ENCODE peak calls at places on chromosomes 6 and 20, in five cellular contexts. One of them, this sample, is unnamed.
A peak's percentile ranks its signal among the peaks of the same experiment; 100 is the strongest.

GRCh38 chr6:16821834-16822264 is 60.6 kb upstream of the ATXN1 start:
- DNase-seq in adrenal gland: no peak
- DNase-seq in small intestine: peak; percentile 31
- DNase-seq in upper lobe of right lung: no peak
- DNase-seq in left lung: no peak
- DNase-seq in this sample: no peak

GRCh38 chr20:50666709-50667310 is 24.5 kb downstream of the RIPOR3 start:
- DNase-seq in adrenal gland: no peak
- DNase-seq in small intestine: no peak
- DNase-seq in upper lobe of right lung: no peak
- DNase-seq in left lung: no peak
- DNase-seq in this sample: no peak

GRCh38 chr6:168088161-168089106 is 9.4 kb upstream of the FRMD1 start:
- DNase-seq in adrenal gland: peak; percentile 62
- DNase-seq in small intestine: peak; percentile 87
- DNase-seq in upper lobe of right lung: no peak
- DNase-seq in left lung: peak; percentile 65
- DNase-seq in this sample: peak; percentile 14

GRCh38 chr6:31763617-31763940 is 1.1 kb downstream of the SAPCD1 start:
- DNase-seq in adrenal gland: no peak
- DNase-seq in small intestine: peak; percentile 43
- DNase-seq in upper lobe of right lung: no peak
- DNase-seq in left lung: no peak
- DNase-seq in this sample: peak; percentile 47

GRCh38 chr6:79431469-79431868 is 105.8 kb downstream of the LCA5 start:
- DNase-seq in adrenal gland: no peak
- DNase-seq in small intestine: no peak
- DNase-seq in upper lobe of right lung: no peak
- DNase-seq in left lung: no peak
- DNase-seq in this sample: no peak

GRCh38 chr6:19663479-19663878 is 173.7 kb upstream of the ID4 start:
- DNase-seq in adrenal gland: no peak
- DNase-seq in small intestine: no peak
- DNase-seq in upper lobe of right lung: no peak
- DNase-seq in left lung: no peak
- DNase-seq in this sample: no peak

GRCh38 chr6:11096109-11096508 is 2.5 kb downstream of the SMIM13 start:
- DNase-seq in adrenal gland: no peak
- DNase-seq in small intestine: peak; percentile 69
- DNase-seq in upper lobe of right lung: no peak
- DNase-seq in left lung: no peak
- DNase-seq in this sample: peak; percentile 63

GRCh38 chr20:20002101-20002998 is 14.8 kb upstream of the NAA20 start:
- DNase-seq in adrenal gland: peak; percentile 51
- DNase-seq in small intestine: no peak
- DNase-seq in upper lobe of right lung: no peak
- DNase-seq in left lung: no peak
- DNase-seq in this sample: no peak

GRCh38 chr20:25280574-25281535 is 33.0 kb downstream of the PYGB start:
- DNase-seq in adrenal gland: peak; percentile 50
- DNase-seq in small intestine: no peak
- DNase-seq in upper lobe of right lung: peak; percentile 52
- DNase-seq in left lung: peak; percentile 78
- DNase-seq in this sample: no peak

GRCh38 chr6:52517502-52518278 is 59.2 kb downstream of the TRAM2 start:
- DNase-seq in adrenal gland: peak; percentile 95
- DNase-seq in small intestine: peak; percentile 85
- DNase-seq in upper lobe of right lung: no peak
- DNase-seq in left lung: no peak
- DNase-seq in this sample: peak; percentile 97

GRCh38 chr6:89357390-89357789 is 4.9 kb upstream of the UBE2J1 start:
- DNase-seq in adrenal gland: no peak
- DNase-seq in small intestine: peak; percentile 30
- DNase-seq in upper lobe of right lung: no peak
- DNase-seq in left lung: no peak
- DNase-seq in this sample: no peak

GRCh38 chr6:30769088-30769852 is 24.9 kb upstream of the IER3 start:
- DNase-seq in adrenal gland: peak; percentile 91
- DNase-seq in small intestine: peak; percentile 56
- DNase-seq in upper lobe of right lung: peak; percentile 80
- DNase-seq in left lung: peak; percentile 84
- DNase-seq in this sample: peak; percentile 93

GRCh38 chr6:36979343-36979742 is 6.7 kb downstream of the MTCH1 start:
- DNase-seq in adrenal gland: peak; percentile 81
- DNase-seq in small intestine: peak; percentile 52
- DNase-seq in upper lobe of right lung: peak; percentile 65
- DNase-seq in left lung: no peak
- DNase-seq in this sample: peak; percentile 84

GRCh38 chr6:117078624-117079023 is 186.7 kb upstream of the VGLL2 start:
- DNase-seq in adrenal gland: no peak
- DNase-seq in small intestine: peak; percentile 2
- DNase-seq in upper lobe of right lung: no peak
- DNase-seq in left lung: no peak
- DNase-seq in this sample: no peak

GRCh38 chr20:3670511-3670910 is 7.3 kb upstream of the GFRA4 start:
- DNase-seq in adrenal gland: no peak
- DNase-seq in small intestine: no peak
- DNase-seq in upper lobe of right lung: no peak
- DNase-seq in left lung: no peak
- DNase-seq in this sample: peak; percentile 31

GRCh38 chr6:30898750-30899360 is 9.2 kb upstream of the GTF2H4 start:
- DNase-seq in adrenal gland: no peak
- DNase-seq in small intestine: no peak
- DNase-seq in upper lobe of right lung: peak; percentile 52
- DNase-seq in left lung: no peak
- DNase-seq in this sample: no peak

DNA sequence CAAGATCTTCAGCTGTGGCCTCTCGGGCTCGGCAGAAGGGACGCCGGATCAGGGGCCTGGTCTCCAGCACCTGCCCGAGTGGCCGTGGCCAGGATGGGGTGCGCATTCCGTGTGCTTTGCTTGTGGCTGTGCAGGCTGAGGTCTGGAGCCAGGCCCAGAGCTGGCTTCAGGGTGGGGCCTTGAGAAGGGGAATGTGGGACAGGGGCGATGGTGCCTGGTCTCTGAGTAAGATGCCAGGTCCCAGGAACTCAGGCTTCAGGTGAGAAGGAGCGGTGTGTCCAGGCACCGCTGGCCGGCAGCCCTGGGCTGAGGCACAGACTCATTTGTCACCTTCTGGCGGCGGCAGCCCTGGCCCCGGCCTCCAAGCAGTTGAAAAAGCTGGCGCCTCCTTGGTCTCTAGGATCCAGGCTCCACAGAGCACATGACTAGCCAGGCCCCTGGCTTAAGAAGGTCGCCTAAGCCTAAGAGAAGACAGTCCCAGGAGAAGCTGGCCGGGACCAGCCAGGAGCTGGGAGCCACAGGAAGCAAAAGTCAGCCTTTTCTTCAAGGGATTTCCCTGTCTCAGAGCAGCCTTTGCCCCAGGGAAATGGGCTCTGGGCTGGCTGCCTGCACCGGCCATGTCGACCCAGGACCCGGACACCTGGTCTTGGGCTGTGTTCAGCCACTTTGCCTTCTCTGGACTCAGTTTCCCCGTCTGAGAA is 35.1 kb upstream of the MRGBP start:
- DNase-seq in adrenal gland: no peak
- DNase-seq in small intestine: no peak
- DNase-seq in upper lobe of right lung: no peak
- DNase-seq in left lung: peak; percentile 60
- DNase-seq in this sample: no peak
- H3K4me3 ChIP-seq in adrenal gland: no peak overlapping the region
- H3K4me3 ChIP-seq in small intestine: no peak overlapping the region
- H3K4me3 ChIP-seq in upper lobe of right lung: no peak overlapping the region
- H3K4me3 ChIP-seq in left lung: no peak overlapping the region
- H3K4me3 ChIP-seq in this sample: no peak overlapping the region

DNA sequence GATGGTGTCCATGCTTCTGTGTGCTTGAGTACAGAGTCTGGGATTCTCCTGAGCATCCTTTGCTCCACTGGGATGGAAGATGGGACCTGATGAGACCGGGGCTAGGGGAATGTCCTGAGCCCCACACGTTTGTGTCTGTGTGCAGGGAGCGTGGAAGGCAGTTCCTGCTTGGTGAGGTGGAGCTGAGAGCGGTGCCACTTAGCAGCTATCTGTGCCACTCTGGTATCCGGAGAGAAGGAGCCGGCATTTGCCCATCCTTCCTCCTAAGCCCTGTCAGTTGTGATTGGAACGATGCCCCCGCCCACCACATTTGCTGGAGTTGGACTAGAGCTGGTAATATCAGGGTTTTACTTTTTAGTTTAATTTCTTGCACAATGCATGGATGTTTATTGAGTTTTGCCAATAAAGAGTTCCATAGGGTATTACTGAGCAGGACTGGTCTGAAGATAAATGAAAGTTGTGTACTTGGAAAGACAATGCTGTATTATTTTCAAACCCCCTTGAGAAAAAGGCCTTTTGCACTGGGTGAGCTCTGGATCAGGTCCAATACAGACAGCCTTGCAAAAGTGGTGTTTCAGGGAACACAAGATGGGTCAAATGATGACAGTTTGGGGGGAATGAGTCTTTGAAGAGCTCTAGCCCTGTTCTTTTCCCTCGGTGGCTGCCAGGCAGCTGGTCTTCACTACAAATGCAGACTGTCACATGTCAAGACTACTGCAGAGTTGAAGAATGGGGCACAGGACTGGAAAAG is 130.8 kb downstream of the SYCP2 start:
- DNase-seq in adrenal gland: peak; percentile 13
- DNase-seq in small intestine: no peak
- DNase-seq in upper lobe of right lung: no peak
- DNase-seq in left lung: no peak
- DNase-seq in this sample: no peak
- H3K9me3 ChIP-seq in adrenal gland: no peaks in the 10 kb centered on the region
- H3K9me3 ChIP-seq in small intestine: no peaks in the 10 kb centered on the region
- H3K9me3 ChIP-seq in upper lobe of right lung: peaks cover 8% of the 10 kb centered on the region
- H3K9me3 ChIP-seq in left lung: no peaks in the 10 kb centered on the region
- H3K9me3 ChIP-seq in this sample: peaks cover 22% of the 10 kb centered on the region

GRCh38 chr6:21741221-21742109 is 147.9 kb downstream of the SOX4 start:
- DNase-seq in adrenal gland: no peak
- DNase-seq in small intestine: no peak
- DNase-seq in upper lobe of right lung: no peak
- DNase-seq in left lung: no peak
- DNase-seq in this sample: no peak
- H3K4me1 ChIP-seq in adrenal gland: no peaks in the 10 kb centered on the region
- H3K4me1 ChIP-seq in small intestine: no peaks in the 10 kb centered on the region
- H3K4me1 ChIP-seq in upper lobe of right lung: peaks cover 16% of the 10 kb centered on the region
- H3K4me1 ChIP-seq in left lung: no peaks in the 10 kb centered on the region
- H3K4me1 ChIP-seq in this sample: no peaks in the 10 kb centered on the region

DNA sequence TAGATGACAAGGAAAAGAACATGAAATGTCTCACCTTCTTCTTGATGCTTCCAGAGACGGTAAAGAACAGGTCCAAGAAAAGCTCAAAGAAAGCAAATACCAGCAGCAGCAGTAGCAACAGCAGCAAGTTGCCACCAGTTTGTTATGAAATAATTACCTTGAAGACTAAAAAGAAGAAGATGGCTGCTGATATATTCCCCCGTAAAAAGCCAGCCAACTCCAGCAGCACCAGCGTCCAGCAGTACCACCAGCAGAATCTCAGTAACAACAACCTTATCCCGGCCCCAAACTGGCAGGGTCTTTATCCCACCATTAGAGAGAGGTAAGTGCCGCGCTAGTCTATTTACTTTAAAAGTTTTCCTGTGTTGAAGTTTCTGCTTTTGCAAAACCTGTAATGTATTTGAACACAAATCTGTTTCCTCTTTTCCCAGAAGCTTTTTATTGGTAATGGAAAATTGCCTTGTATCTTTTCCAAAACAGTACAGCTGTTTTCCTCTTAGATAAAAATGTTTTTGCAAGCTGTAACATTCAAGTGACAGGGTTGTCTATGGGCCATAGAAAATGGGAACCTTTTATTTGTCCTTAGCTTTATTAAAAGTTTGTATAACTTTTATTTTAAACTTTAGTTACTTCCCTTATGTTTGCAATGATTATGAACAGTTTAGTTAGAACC is 723 bp downstream of the BTBD3 start:
- DNase-seq in adrenal gland: no peak
- DNase-seq in small intestine: no peak
- DNase-seq in upper lobe of right lung: no peak
- DNase-seq in left lung: no peak
- DNase-seq in this sample: no peak
- H3K4me3 ChIP-seq in adrenal gland: peak overlapping the region; percentile 18
- H3K4me3 ChIP-seq in small intestine: no peak overlapping the region
- H3K4me3 ChIP-seq in upper lobe of right lung: peak overlapping the region; percentile 48
- H3K4me3 ChIP-seq in left lung: peak overlapping the region; percentile 26
- H3K4me3 ChIP-seq in this sample: peak overlapping the region; percentile 73

GRCh38 chr20:55424446-55424845 is 580.9 kb downstream of the CBLN4 start:
- DNase-seq in adrenal gland: no peak
- DNase-seq in small intestine: no peak
- DNase-seq in upper lobe of right lung: no peak
- DNase-seq in left lung: no peak
- DNase-seq in this sample: no peak

DNA sequence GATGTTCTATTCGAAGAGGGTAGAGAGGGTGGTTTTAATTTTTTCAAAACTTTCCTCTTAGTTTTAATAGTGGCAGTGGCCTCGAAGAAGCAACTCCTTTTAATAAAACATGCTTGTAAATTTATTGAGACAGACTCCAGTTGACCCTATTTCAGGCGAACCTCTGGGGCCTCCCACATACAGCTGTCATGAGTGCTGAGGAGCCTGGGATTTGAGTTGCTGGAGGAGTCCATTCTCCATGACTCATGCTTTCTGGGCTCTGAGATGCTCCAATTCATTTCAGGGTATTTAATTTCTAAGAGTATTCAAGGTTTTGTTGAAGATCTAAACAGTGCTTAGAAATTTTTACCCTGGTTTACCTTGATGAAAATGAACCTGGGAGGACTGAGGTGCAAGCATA is 580.4 kb downstream of the CBLN4 start:
- DNase-seq in adrenal gland: no peak
- DNase-seq in small intestine: no peak
- DNase-seq in upper lobe of right lung: no peak
- DNase-seq in left lung: no peak
- DNase-seq in this sample: no peak
- H3K9me3 ChIP-seq in adrenal gland: no peaks in the 10 kb centered on the region
- H3K9me3 ChIP-seq in small intestine: no peaks in the 10 kb centered on the region
- H3K9me3 ChIP-seq in upper lobe of right lung: no peaks in the 10 kb centered on the region
- H3K9me3 ChIP-seq in left lung: no peaks in the 10 kb centered on the region
- H3K9me3 ChIP-seq in this sample: no peaks in the 10 kb centered on the region

DNA sequence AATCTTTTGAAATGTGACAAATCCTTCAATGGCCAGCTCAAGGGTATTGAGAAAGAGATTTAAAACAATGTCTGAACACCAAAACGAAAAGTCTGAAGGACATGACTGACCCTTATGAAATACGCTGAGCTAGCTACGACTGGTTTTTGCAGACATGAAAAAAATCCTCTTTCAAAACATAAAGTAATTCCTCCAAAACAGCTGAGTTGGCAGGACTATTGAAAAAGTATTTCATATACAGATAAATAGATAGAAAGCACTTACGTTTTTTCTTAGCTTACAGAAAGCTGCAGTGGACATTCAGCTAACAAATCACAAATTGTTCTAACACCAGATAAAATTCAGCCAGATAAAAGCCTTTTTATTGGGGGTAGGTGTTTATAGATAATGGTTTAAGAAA is 702.7 kb upstream of the AGPAT4 start:
- DNase-seq in adrenal gland: no peak
- DNase-seq in small intestine: no peak
- DNase-seq in upper lobe of right lung: no peak
- DNase-seq in left lung: no peak
- DNase-seq in this sample: no peak
- H3K4me1 ChIP-seq in adrenal gland: no peaks in the 10 kb centered on the region
- H3K4me1 ChIP-seq in small intestine: no peaks in the 10 kb centered on the region
- H3K4me1 ChIP-seq in upper lobe of right lung: no peaks in the 10 kb centered on the region
- H3K4me1 ChIP-seq in left lung: no peaks in the 10 kb centered on the region
- H3K4me1 ChIP-seq in this sample: no peaks in the 10 kb centered on the region